ENCODE peak calls at places on chromosome 5, in nine cellular contexts. One of them, this sample, is unnamed.

GRCh38 chr5:170069512-170069911 is 36.2 kb upstream of the FOXI1 start:
- DNase-seq in fibroblast of the aortic adventitia: no peak
- DNase-seq in SHP77: no peak
- DNase-seq in amniotic stem cell: no peak
- DNase-seq in transverse colon: no peak
- DNase-seq in stimulated activated CD8-positive, alpha-beta memory T cell treated with anti-CD3 and anti-CD28 coated beads, Interleukin-7, amount 100 ng/mL, for 24 hours: no peak
- DNase-seq in activated gamma-delta T cell: no peak
- DNase-seq in T-helper 9 cell: no peak
- DNase-seq in GM12878: no peak
- DNase-seq in this sample: no peak

GRCh38 chr5:179749857-179750508 is 17.4 kb downstream of the MAML1 start:
- DNase-seq in SHP77: no peak
- DNase-seq in amniotic stem cell: no peak
- DNase-seq in stimulated activated CD8-positive, alpha-beta memory T cell treated with anti-CD3 and anti-CD28 coated beads, Interleukin-7, amount 100 ng/mL, for 24 hours: no peak
- DNase-seq in fibroblast of the aortic adventitia: no peak
- DNase-seq in transverse colon: no peak
- DNase-seq in activated gamma-delta T cell: no peak
- DNase-seq in T-helper 9 cell: no peak
- DNase-seq in GM12878: no peak
- DNase-seq in this sample: no peak

GRCh38 chr5:14628346-14628745 is 36.2 kb upstream of the OTULIN start:
- DNase-seq in activated gamma-delta T cell: no peak
- DNase-seq in transverse colon: no peak
- DNase-seq in T-helper 9 cell: peak; percentile 36
- DNase-seq in SHP77: no peak
- DNase-seq in fibroblast of the aortic adventitia: peak; percentile 73
- DNase-seq in stimulated activated CD8-positive, alpha-beta memory T cell treated with anti-CD3 and anti-CD28 coated beads, Interleukin-7, amount 100 ng/mL, for 24 hours: peak; percentile 36
- DNase-seq in GM12878: no peak
- DNase-seq in amniotic stem cell: peak; percentile 3
- DNase-seq in this sample: peak; percentile 57

GRCh38 chr5:152884006-152884405 is 478.9 kb upstream of the NMUR2 start:
- DNase-seq in stimulated activated CD8-positive, alpha-beta memory T cell treated with anti-CD3 and anti-CD28 coated beads, Interleukin-7, amount 100 ng/mL, for 24 hours: no peak
- DNase-seq in SHP77: no peak
- DNase-seq in amniotic stem cell: no peak
- DNase-seq in transverse colon: no peak
- DNase-seq in fibroblast of the aortic adventitia: no peak
- DNase-seq in GM12878: no peak
- DNase-seq in T-helper 9 cell: no peak
- DNase-seq in activated gamma-delta T cell: no peak
- DNase-seq in this sample: no peak

GRCh38 chr5:128271859-128272446 is 188.4 kb downstream of the SLC12A2 start:
- DNase-seq in SHP77: no peak
- DNase-seq in amniotic stem cell: peak; percentile 52
- DNase-seq in stimulated activated CD8-positive, alpha-beta memory T cell treated with anti-CD3 and anti-CD28 coated beads, Interleukin-7, amount 100 ng/mL, for 24 hours: no peak
- DNase-seq in transverse colon: no peak
- DNase-seq in GM12878: no peak
- DNase-seq in T-helper 9 cell: no peak
- DNase-seq in fibroblast of the aortic adventitia: peak; percentile 75
- DNase-seq in activated gamma-delta T cell: no peak
- DNase-seq in this sample: peak; percentile 90

GRCh38 chr5:54689411-54690251 is 172.1 kb downstream of the SNX18 start:
- DNase-seq in amniotic stem cell: no peak
- DNase-seq in T-helper 9 cell: no peak
- DNase-seq in activated gamma-delta T cell: no peak
- DNase-seq in fibroblast of the aortic adventitia: peak; percentile 62
- DNase-seq in transverse colon: no peak
- DNase-seq in SHP77: no peak
- DNase-seq in stimulated activated CD8-positive, alpha-beta memory T cell treated with anti-CD3 and anti-CD28 coated beads, Interleukin-7, amount 100 ng/mL, for 24 hours: no peak
- DNase-seq in GM12878: no peak
- DNase-seq in this sample: peak; percentile 15

GRCh38 chr5:180402716-180403115 is 49.6 kb upstream of the GFPT2 start:
- DNase-seq in transverse colon: no peak
- DNase-seq in amniotic stem cell: no peak
- DNase-seq in SHP77: no peak
- DNase-seq in activated gamma-delta T cell: no peak
- DNase-seq in T-helper 9 cell: no peak
- DNase-seq in stimulated activated CD8-positive, alpha-beta memory T cell treated with anti-CD3 and anti-CD28 coated beads, Interleukin-7, amount 100 ng/mL, for 24 hours: no peak
- DNase-seq in GM12878: no peak
- DNase-seq in fibroblast of the aortic adventitia: no peak
- DNase-seq in this sample: no peak

GRCh38 chr5:174315871-174316270 is 270.4 kb downstream of the NSG2 start:
- DNase-seq in SHP77: peak; percentile 36
- DNase-seq in T-helper 9 cell: no peak
- DNase-seq in fibroblast of the aortic adventitia: no peak
- DNase-seq in activated gamma-delta T cell: no peak
- DNase-seq in stimulated activated CD8-positive, alpha-beta memory T cell treated with anti-CD3 and anti-CD28 coated beads, Interleukin-7, amount 100 ng/mL, for 24 hours: no peak
- DNase-seq in GM12878: no peak
- DNase-seq in transverse colon: no peak
- DNase-seq in amniotic stem cell: no peak
- DNase-seq in this sample: no peak

GRCh38 chr5:6772886-6773285 is 59.7 kb downstream of the TENT4A start:
- DNase-seq in amniotic stem cell: no peak
- DNase-seq in T-helper 9 cell: no peak
- DNase-seq in GM12878: no peak
- DNase-seq in stimulated activated CD8-positive, alpha-beta memory T cell treated with anti-CD3 and anti-CD28 coated beads, Interleukin-7, amount 100 ng/mL, for 24 hours: no peak
- DNase-seq in SHP77: peak; percentile 47
- DNase-seq in transverse colon: no peak
- DNase-seq in fibroblast of the aortic adventitia: no peak
- DNase-seq in activated gamma-delta T cell: no peak
- DNase-seq in this sample: no peak

GRCh38 chr5:2749514-2750025 is 1.9 kb downstream of the IRX2 start:
- DNase-seq in SHP77: no peak
- DNase-seq in stimulated activated CD8-positive, alpha-beta memory T cell treated with anti-CD3 and anti-CD28 coated beads, Interleukin-7, amount 100 ng/mL, for 24 hours: no peak
- DNase-seq in fibroblast of the aortic adventitia: no peak
- DNase-seq in activated gamma-delta T cell: no peak
- DNase-seq in amniotic stem cell: no peak
- DNase-seq in T-helper 9 cell: no peak
- DNase-seq in GM12878: no peak
- DNase-seq in transverse colon: no peak
- DNase-seq in this sample: no peak

GRCh38 chr5:177440990-177441780 is 5.4 kb upstream of the PRR7 start:
- DNase-seq in fibroblast of the aortic adventitia: no peak
- DNase-seq in activated gamma-delta T cell: no peak
- DNase-seq in amniotic stem cell: no peak
- DNase-seq in GM12878: no peak
- DNase-seq in stimulated activated CD8-positive, alpha-beta memory T cell treated with anti-CD3 and anti-CD28 coated beads, Interleukin-7, amount 100 ng/mL, for 24 hours: no peak
- DNase-seq in transverse colon: no peak
- DNase-seq in T-helper 9 cell: no peak
- DNase-seq in SHP77: no peak
- DNase-seq in this sample: no peak

GRCh38 chr5:40383719-40384651 is 295.7 kb upstream of the PTGER4 start:
- DNase-seq in SHP77: no peak
- DNase-seq in activated gamma-delta T cell: no peak
- DNase-seq in fibroblast of the aortic adventitia: peak; percentile 79
- DNase-seq in GM12878: no peak
- DNase-seq in stimulated activated CD8-positive, alpha-beta memory T cell treated with anti-CD3 and anti-CD28 coated beads, Interleukin-7, amount 100 ng/mL, for 24 hours: no peak
- DNase-seq in amniotic stem cell: peak; percentile 48
- DNase-seq in T-helper 9 cell: no peak
- DNase-seq in transverse colon: no peak
- DNase-seq in this sample: peak; percentile 89

GRCh38 chr5:82865625-82866024 is 211.6 kb downstream of the TMEM167A start:
- DNase-seq in stimulated activated CD8-positive, alpha-beta memory T cell treated with anti-CD3 and anti-CD28 coated beads, Interleukin-7, amount 100 ng/mL, for 24 hours: no peak
- DNase-seq in GM12878: no peak
- DNase-seq in T-helper 9 cell: no peak
- DNase-seq in transverse colon: no peak
- DNase-seq in SHP77: no peak
- DNase-seq in amniotic stem cell: no peak
- DNase-seq in fibroblast of the aortic adventitia: no peak
- DNase-seq in activated gamma-delta T cell: no peak
- DNase-seq in this sample: no peak

GRCh38 chr5:125868035-125868434 is 555.2 kb upstream of the GRAMD2B start:
- DNase-seq in SHP77: no peak
- DNase-seq in activated gamma-delta T cell: no peak
- DNase-seq in transverse colon: no peak
- DNase-seq in stimulated activated CD8-positive, alpha-beta memory T cell treated with anti-CD3 and anti-CD28 coated beads, Interleukin-7, amount 100 ng/mL, for 24 hours: no peak
- DNase-seq in fibroblast of the aortic adventitia: peak; percentile 31
- DNase-seq in T-helper 9 cell: no peak
- DNase-seq in amniotic stem cell: no peak
- DNase-seq in GM12878: no peak
- DNase-seq in this sample: no peak

GRCh38 chr5:139063664-139064054 is 134.5 kb downstream of the SIL1 start:
- DNase-seq in fibroblast of the aortic adventitia: no peak
- DNase-seq in stimulated activated CD8-positive, alpha-beta memory T cell treated with anti-CD3 and anti-CD28 coated beads, Interleukin-7, amount 100 ng/mL, for 24 hours: no peak
- DNase-seq in transverse colon: no peak
- DNase-seq in T-helper 9 cell: no peak
- DNase-seq in SHP77: no peak
- DNase-seq in activated gamma-delta T cell: no peak
- DNase-seq in GM12878: no peak
- DNase-seq in amniotic stem cell: no peak
- DNase-seq in this sample: no peak

GRCh38 chr5:131270809-131271208 is 7.0 kb downstream of the CDC42SE2 start:
- DNase-seq in GM12878: no peak
- DNase-seq in activated gamma-delta T cell: no peak
- DNase-seq in fibroblast of the aortic adventitia: peak; percentile 44
- DNase-seq in amniotic stem cell: no peak
- DNase-seq in T-helper 9 cell: no peak
- DNase-seq in SHP77: no peak
- DNase-seq in transverse colon: no peak
- DNase-seq in stimulated activated CD8-positive, alpha-beta memory T cell treated with anti-CD3 and anti-CD28 coated beads, Interleukin-7, amount 100 ng/mL, for 24 hours: no peak
- DNase-seq in this sample: peak; percentile 62

GRCh38 chr5:36417221-36417620 is 115.5 kb upstream of the RANBP3L start:
- DNase-seq in activated gamma-delta T cell: no peak
- DNase-seq in GM12878: no peak
- DNase-seq in transverse colon: no peak
- DNase-seq in SHP77: no peak
- DNase-seq in stimulated activated CD8-positive, alpha-beta memory T cell treated with anti-CD3 and anti-CD28 coated beads, Interleukin-7, amount 100 ng/mL, for 24 hours: no peak
- DNase-seq in amniotic stem cell: no peak
- DNase-seq in T-helper 9 cell: no peak
- DNase-seq in fibroblast of the aortic adventitia: no peak
- DNase-seq in this sample: no peak

GRCh38 chr5:3116366-3116765 is 364.9 kb upstream of the IRX2 start:
- DNase-seq in GM12878: no peak
- DNase-seq in activated gamma-delta T cell: no peak
- DNase-seq in stimulated activated CD8-positive, alpha-beta memory T cell treated with anti-CD3 and anti-CD28 coated beads, Interleukin-7, amount 100 ng/mL, for 24 hours: no peak
- DNase-seq in fibroblast of the aortic adventitia: no peak
- DNase-seq in transverse colon: no peak
- DNase-seq in amniotic stem cell: no peak
- DNase-seq in SHP77: no peak
- DNase-seq in T-helper 9 cell: no peak
- DNase-seq in this sample: no peak

GRCh38 chr5:73757421-73757820 is 131.4 kb downstream of the ARHGEF28 start:
- DNase-seq in transverse colon: no peak
- DNase-seq in activated gamma-delta T cell: no peak
- DNase-seq in T-helper 9 cell: no peak
- DNase-seq in amniotic stem cell: no peak
- DNase-seq in GM12878: no peak
- DNase-seq in fibroblast of the aortic adventitia: no peak
- DNase-seq in stimulated activated CD8-positive, alpha-beta memory T cell treated with anti-CD3 and anti-CD28 coated beads, Interleukin-7, amount 100 ng/mL, for 24 hours: no peak
- DNase-seq in SHP77: no peak
- DNase-seq in this sample: no peak

GRCh38 chr5:170407062-170407461 is 17.9 kb upstream of the KCNMB1 start:
- DNase-seq in stimulated activated CD8-positive, alpha-beta memory T cell treated with anti-CD3 and anti-CD28 coated beads, Interleukin-7, amount 100 ng/mL, for 24 hours: no peak
- DNase-seq in transverse colon: no peak
- DNase-seq in SHP77: no peak
- DNase-seq in amniotic stem cell: no peak
- DNase-seq in activated gamma-delta T cell: no peak
- DNase-seq in fibroblast of the aortic adventitia: no peak
- DNase-seq in GM12878: no peak
- DNase-seq in T-helper 9 cell: no peak
- DNase-seq in this sample: no peak

GRCh38 chr5:54329731-54330709 is 19.6 kb upstream of the ARL15 start:
- DNase-seq in activated gamma-delta T cell: no peak
- DNase-seq in transverse colon: no peak
- DNase-seq in SHP77: no peak
- DNase-seq in T-helper 9 cell: no peak
- DNase-seq in GM12878: no peak
- DNase-seq in stimulated activated CD8-positive, alpha-beta memory T cell treated with anti-CD3 and anti-CD28 coated beads, Interleukin-7, amount 100 ng/mL, for 24 hours: no peak
- DNase-seq in fibroblast of the aortic adventitia: peak; percentile 98
- DNase-seq in amniotic stem cell: peak; percentile 72
- DNase-seq in this sample: peak; percentile 96

GRCh38 chr5:8864053-8864452 is 681.8 kb downstream of the SEMA5A start:
- DNase-seq in amniotic stem cell: no peak
- DNase-seq in T-helper 9 cell: no peak
- DNase-seq in fibroblast of the aortic adventitia: peak; percentile 9
- DNase-seq in transverse colon: no peak
- DNase-seq in SHP77: peak; percentile 50
- DNase-seq in activated gamma-delta T cell: no peak
- DNase-seq in stimulated activated CD8-positive, alpha-beta memory T cell treated with anti-CD3 and anti-CD28 coated beads, Interleukin-7, amount 100 ng/mL, for 24 hours: no peak
- DNase-seq in GM12878: no peak
- DNase-seq in this sample: peak; percentile 50

GRCh38 chr5:59724482-59725392 is 168.8 kb downstream of the PDE4D start:
- DNase-seq in GM12878: no peak
- DNase-seq in T-helper 9 cell: no peak
- DNase-seq in stimulated activated CD8-positive, alpha-beta memory T cell treated with anti-CD3 and anti-CD28 coated beads, Interleukin-7, amount 100 ng/mL, for 24 hours: no peak
- DNase-seq in transverse colon: peak; percentile 26
- DNase-seq in activated gamma-delta T cell: no peak
- DNase-seq in SHP77: peak; percentile 57
- DNase-seq in fibroblast of the aortic adventitia: peak; percentile 39
- DNase-seq in amniotic stem cell: no peak
- DNase-seq in this sample: peak; percentile 69

GRCh38 chr5:58871648-58872242 is 288.9 kb downstream of the RAB3C start:
- DNase-seq in SHP77: peak; percentile 27
- DNase-seq in transverse colon: no peak
- DNase-seq in GM12878: no peak
- DNase-seq in amniotic stem cell: no peak
- DNase-seq in T-helper 9 cell: no peak
- DNase-seq in stimulated activated CD8-positive, alpha-beta memory T cell treated with anti-CD3 and anti-CD28 coated beads, Interleukin-7, amount 100 ng/mL, for 24 hours: no peak
- DNase-seq in activated gamma-delta T cell: no peak
- DNase-seq in fibroblast of the aortic adventitia: peak; percentile 54
- DNase-seq in this sample: peak; percentile 56

GRCh38 chr5:3993856-3994473 is 398.3 kb downstream of the IRX1 start:
- DNase-seq in T-helper 9 cell: no peak
- DNase-seq in transverse colon: no peak
- DNase-seq in fibroblast of the aortic adventitia: no peak
- DNase-seq in activated gamma-delta T cell: no peak
- DNase-seq in amniotic stem cell: no peak
- DNase-seq in SHP77: no peak
- DNase-seq in GM12878: no peak
- DNase-seq in stimulated activated CD8-positive, alpha-beta memory T cell treated with anti-CD3 and anti-CD28 coated beads, Interleukin-7, amount 100 ng/mL, for 24 hours: no peak
- DNase-seq in this sample: no peak

GRCh38 chr5:20601678-20602100 is 613.7 kb upstream of the CDH18 start:
- DNase-seq in amniotic stem cell: peak; percentile 8
- DNase-seq in fibroblast of the aortic adventitia: peak; percentile 66
- DNase-seq in T-helper 9 cell: no peak
- DNase-seq in activated gamma-delta T cell: no peak
- DNase-seq in SHP77: no peak
- DNase-seq in stimulated activated CD8-positive, alpha-beta memory T cell treated with anti-CD3 and anti-CD28 coated beads, Interleukin-7, amount 100 ng/mL, for 24 hours: no peak
- DNase-seq in transverse colon: no peak
- DNase-seq in GM12878: no peak
- DNase-seq in this sample: peak; percentile 60

GRCh38 chr5:21688655-21689054 is 1164.5 kb downstream of the CDH12 start:
- DNase-seq in activated gamma-delta T cell: no peak
- DNase-seq in amniotic stem cell: no peak
- DNase-seq in GM12878: no peak
- DNase-seq in transverse colon: no peak
- DNase-seq in SHP77: no peak
- DNase-seq in T-helper 9 cell: no peak
- DNase-seq in fibroblast of the aortic adventitia: no peak
- DNase-seq in stimulated activated CD8-positive, alpha-beta memory T cell treated with anti-CD3 and anti-CD28 coated beads, Interleukin-7, amount 100 ng/mL, for 24 hours: no peak
- DNase-seq in this sample: peak; percentile 63

GRCh38 chr5:3333105-3333504 is 262.5 kb upstream of the IRX1 start:
- DNase-seq in fibroblast of the aortic adventitia: no peak
- DNase-seq in activated gamma-delta T cell: no peak
- DNase-seq in SHP77: no peak
- DNase-seq in stimulated activated CD8-positive, alpha-beta memory T cell treated with anti-CD3 and anti-CD28 coated beads, Interleukin-7, amount 100 ng/mL, for 24 hours: no peak
- DNase-seq in T-helper 9 cell: no peak
- DNase-seq in transverse colon: no peak
- DNase-seq in amniotic stem cell: no peak
- DNase-seq in GM12878: no peak
- DNase-seq in this sample: no peak

GRCh38 chr5:149995385-149996085 is 4.9 kb downstream of the TIGD6 start:
- DNase-seq in T-helper 9 cell: no peak
- DNase-seq in GM12878: no peak
- DNase-seq in SHP77: no peak
- DNase-seq in fibroblast of the aortic adventitia: peak; percentile 9
- DNase-seq in amniotic stem cell: no peak
- DNase-seq in activated gamma-delta T cell: no peak
- DNase-seq in stimulated activated CD8-positive, alpha-beta memory T cell treated with anti-CD3 and anti-CD28 coated beads, Interleukin-7, amount 100 ng/mL, for 24 hours: no peak
- DNase-seq in transverse colon: no peak
- DNase-seq in this sample: no peak

GRCh38 chr5:122673343-122673742 is 101.5 kb upstream of the SNX2 start:
- DNase-seq in SHP77: no peak
- DNase-seq in GM12878: no peak
- DNase-seq in stimulated activated CD8-positive, alpha-beta memory T cell treated with anti-CD3 and anti-CD28 coated beads, Interleukin-7, amount 100 ng/mL, for 24 hours: no peak
- DNase-seq in activated gamma-delta T cell: no peak
- DNase-seq in transverse colon: no peak
- DNase-seq in amniotic stem cell: no peak
- DNase-seq in fibroblast of the aortic adventitia: peak; percentile 94
- DNase-seq in T-helper 9 cell: no peak
- DNase-seq in this sample: no peak

GRCh38 chr5:23494558-23494957 is 12.9 kb upstream of the PRDM9 start:
- DNase-seq in fibroblast of the aortic adventitia: no peak
- DNase-seq in SHP77: no peak
- DNase-seq in stimulated activated CD8-positive, alpha-beta memory T cell treated with anti-CD3 and anti-CD28 coated beads, Interleukin-7, amount 100 ng/mL, for 24 hours: no peak
- DNase-seq in amniotic stem cell: no peak
- DNase-seq in GM12878: no peak
- DNase-seq in activated gamma-delta T cell: no peak
- DNase-seq in transverse colon: no peak
- DNase-seq in T-helper 9 cell: no peak
- DNase-seq in this sample: no peak

This sample was measured in iris pigment epithelial cell.